ENCODE peak calls at places on chromosomes 6 and 20, in eight cellular contexts. E is D341Med; R is PC-3; C is colonic mucosa; X is T-helper 9 cell; B is smooth muscle cell of the brain vasculature; P is naive thymus-derived CD8-positive, alpha-beta T cell; K is caudate nucleus. O is an unnamed sample.

GRCh38 chr20:22383156-22383555 is 201.2 kb downstream of the FOXA2 start:
- DNase-seq in B (no peak), X (no peak), K (no peak), C (no peak), R (no peak), P (no peak), E (no peak), O (no peak)

GRCh38 chr6:156809034-156809433 is 31.9 kb downstream of the ARID1B start:
- DNase-seq in E (no peak), R (peak; percentile 4), X (no peak), K (no peak), C (no peak), B (no peak), P (no peak), O (no peak)

GRCh38 chr6:52389264-52389625 is 27.3 kb downstream of the PAQR8 start:
- DNase-seq in B (no peak), R (no peak), P (no peak), C (no peak), X (no peak), K (no peak), E (no peak), O (no peak)

GRCh38 chr6:15401769-15402250 is 155.9 kb downstream of the JARID2 start:
- DNase-seq in E (no peak), X (no peak), B (no peak), P (no peak), R (peak; percentile 31), C (no peak), K (no peak), O (no peak)

GRCh38 chr20:34771680-34772081 is 53.8 kb downstream of the NCOA6 start:
- DNase-seq in X (no peak), E (no peak), B (no peak), K (no peak), C (no peak), P (no peak), R (no peak), O (no peak)

GRCh38 chr6:11366934-11367637 is 134.6 kb upstream of the NEDD9 start:
- DNase-seq in B (no peak), E (no peak), R (peak; percentile 19), K (no peak), P (no peak), X (no peak), C (no peak), O (no peak)

GRCh38 chr6:13453771-13454251 is 33.6 kb downstream of the GFOD1 start:
- DNase-seq in B (no peak), P (no peak), R (peak; percentile 94), E (no peak), C (no peak), K (no peak), X (no peak), O (no peak)

GRCh38 chr6:159726918-159727716 is at the start of gene WTAP:
- DNase-seq in B (peak; percentile 88), R (peak; percentile 87), E (peak; percentile 94), P (peak; percentile 94), C (peak; percentile 97), X (peak; percentile 95), K (peak; percentile 89), O (peak; percentile 93)

GRCh38 chr6:34030831-34031566 is 114.9 kb downstream of the GRM4 start:
- DNase-seq in R (no peak), K (no peak), X (no peak), B (no peak), C (no peak), P (no peak), E (no peak), O (no peak)

GRCh38 chr6:42441059-42441471 is 10.7 kb downstream of the TRERF1 start:
- DNase-seq in P (no peak), K (no peak), X (no peak), B (no peak), R (no peak), C (no peak), E (no peak), O (no peak)

GRCh38 chr20:36773123-36773547 is 428 bp downstream of the DSN1 start:
- DNase-seq in R (no peak), E (no peak), K (no peak), P (no peak), C (no peak), B (no peak), X (no peak), O (no peak)

GRCh38 chr6:110368268-110368667 is 10.1 kb upstream of the METTL24 start:
- DNase-seq in C (no peak), B (no peak), E (no peak), R (no peak), K (no peak), P (no peak), X (no peak), O (no peak)

GRCh38 chr20:434661-435419 is 26.7 kb downstream of the RBCK1 start:
- DNase-seq in P (no peak), X (no peak), K (no peak), E (no peak), R (no peak), B (no peak), C (no peak), O (no peak)

GRCh38 chr20:47380481-47380880 is 24.0 kb upstream of the ZMYND8 start:
- DNase-seq in B (no peak), C (no peak), R (no peak), P (no peak), K (no peak), X (no peak), E (no peak), O (no peak)

O was measured in effector CD8-positive, alpha-beta T cell.